ENCODE peak calls at places on chromosome 17, in seven cellular contexts. R is HCEC 1CT; U is LHCN-M2; A is T-helper 17 cell; Y is HFFc6; L is naive thymus-derived CD8-positive, alpha-beta T cell; C is KBM-7. M is an unnamed sample.

GRCh38 chr17:38342886-38343607 is 709 bp downstream of the GPR179 start:
- DNase-seq in L (no peak), C (no peak), A (no peak), R (no peak), U (no peak), Y (no peak), M (peak)

GRCh38 chr17:64291268-64291851 is 28.3 kb upstream of the TEX2 start:
- DNase-seq in R (no peak), L (no peak), U (peak), Y (no peak), C (peak), A (no peak), M (no peak)

GRCh38 chr17:40448213-40448638 is 5.0 kb downstream of the IGFBP4 start:
- DNase-seq in L (no peak), C (peak), U (peak), A (no peak), Y (no peak), R (no peak), M (no peak)

GRCh38 chr17:76384222-76384986 is at the start of gene SPHK1:
- DNase-seq in Y (peak), U (peak), R (peak), L (peak), C (peak), A (no peak), M (peak)

GRCh38 chr17:48970865-48971687 is 2.7 kb upstream of the GIP start:
- DNase-seq in C (no peak), U (no peak), R (no peak), L (no peak), A (no peak), Y (no peak), M (no peak)

GRCh38 chr17:38598536-38598935 is 7.2 kb downstream of the SRCIN1 start:
- DNase-seq in R (peak), C (peak), Y (peak), L (no peak), U (peak), A (no peak), M (peak)

GRCh38 chr17:49180303-49180702 is 30.1 kb downstream of the GNGT2 start:
- DNase-seq in R (peak), C (peak), Y (peak), U (peak), L (peak), A (peak), M (peak)

GRCh38 chr17:43927101-43927935 is 15.0 kb downstream of the PPY start:
- DNase-seq in A (no peak), Y (no peak), L (no peak), R (no peak), C (no peak), U (no peak), M (no peak)

GRCh38 chr17:39974433-39974832 is 6.2 kb upstream of the PSMD3 start:
- DNase-seq in L (no peak), C (no peak), A (no peak), R (no peak), U (no peak), Y (no peak), M (no peak)

GRCh38 chr17:30316736-30317135 is 17.1 kb downstream of the TMIGD1 start:
- DNase-seq in U (no peak), A (no peak), C (no peak), R (no peak), L (no peak), Y (no peak), M (no peak)

GRCh38 chr17:37490022-37490587 is 414 bp downstream of the DUSP14 start:
- DNase-seq in Y (peak), C (peak), R (peak), L (peak), U (peak), A (peak), M (peak)